ENCODE peak calls at places on chromosomes 16 and 17, in ten cellular contexts. L is mammary epithelial cell; G is activated CD4-positive, CD25-positive, alpha-beta regulatory T cell; N is IMR-90; Y is activated CD8-positive, alpha-beta T cell treated with anti-CD3 and anti-CD28 coated beads, Interleukin-2, amount 10 ng/mL, durations not matched to agents 7 days and 5 days; P is cardiac septum; H is NCI-H1105; C is cardiac muscle cell; E is stimulated activated CD8-positive, alpha-beta memory T cell treated with anti-CD3 and anti-CD28 coated beads, Interleukin-4, amount 100 ng/mL, for 4 hours; Z is Calu3. D is an unnamed sample.

GRCh38 chr16:81429045-81429521 is 15.5 kb upstream of the CMIP start:
- DNase-seq in L (no peak), G (no peak), N (peak; percentile 47), Y (no peak), P (no peak), H (no peak), C (peak; percentile 48), E (no peak), Z (peak; percentile 75), D (no peak)

GRCh38 chr16:57564571-57565270 is 22.3 kb downstream of the ADGRG5 start:
- DNase-seq in L (peak; percentile 10), G (no peak), N (peak; percentile 62), Y (no peak), P (no peak), H (no peak), C (no peak), E (no peak), Z (no peak), D (no peak)

GRCh38 chr17:57111386-57111785 is 26.3 kb downstream of the AKAP1 start:
- DNase-seq in L (no peak), G (no peak), N (no peak), Y (no peak), P (no peak), H (no peak), C (no peak), E (no peak), Z (no peak), D (no peak)

GRCh38 chr17:78421084-78421533 is 42.7 kb downstream of the PGS1 start:
- DNase-seq in L (no peak), G (no peak), N (no peak), Y (no peak), P (no peak), H (no peak), C (no peak), E (no peak), Z (no peak), D (no peak)

GRCh38 chr17:8173056-8173870 is 2.9 kb downstream of the TMEM107 start:
- DNase-seq in L (peak; percentile 99), G (peak; percentile 53), N (peak; percentile 99), Y (peak; percentile 90), P (no peak), H (peak; percentile 95), C (peak; percentile 91), E (peak; percentile 68), Z (peak; percentile 58), D (peak; percentile 65)

GRCh38 chr17:48722924-48723554 is at the start of gene PRAC2:
- DNase-seq in L (no peak), G (no peak), N (no peak), Y (no peak), P (no peak), H (no peak), C (no peak), E (no peak), Z (no peak), D (peak; percentile 56)

GRCh38 chr16:10170016-10170415 is 12.2 kb downstream of the GRIN2A start:
- DNase-seq in L (no peak), G (no peak), N (no peak), Y (no peak), P (no peak), H (no peak), C (no peak), E (no peak), Z (no peak), D (no peak)

GRCh38 chr16:81061855-81062608 is 15.0 kb downstream of the C16orf46 start:
- DNase-seq in L (no peak), G (no peak), N (no peak), Y (no peak), P (no peak), H (no peak), C (no peak), E (no peak), Z (no peak), D (no peak)

GRCh38 chr17:975321-975982 is 4.1 kb downstream of the NXN start:
- DNase-seq in L (no peak), G (no peak), N (no peak), Y (no peak), P (no peak), H (no peak), C (peak; percentile 47), E (no peak), Z (no peak), D (no peak)